ENCODE peak calls at places on chromosomes 4 and X, in four cellular contexts. X is fibroblast of lung, Q is neural progenitor cell, C is OCI-LY7. K is an unnamed sample. For H3K36me3, the result is how much of the 10 kb centered on the place peaks cover.

GRCh38 chrX:153637121-153638040 is 9.6 kb upstream of the DUSP9 start:
- DNase-seq in X (no peak), Q (no peak), C (no peak), K (no peak)

GRCh38 chr4:40800064-40800463 is 50.3 kb downstream of the NSUN7 start:
- DNase-seq in X (no peak), Q (no peak), C (no peak), K (no peak)

GRCh38 chrX:17860179-17860780 is 818 bp downstream of the RAI2 start:
- DNase-seq in X (no peak), Q (peak), C (no peak), K (no peak)

GRCh38 chr4:167234388-167234881 is at the start of gene SPOCK3:
- DNase-seq in X (peak), Q (peak), C (no peak), K (peak)

GRCh38 chr4:57148831-57149230 is 38.6 kb upstream of the IGFBP7 start:
- DNase-seq in X (peak), Q (no peak), C (no peak), K (peak)

GRCh38 chrX:41664307-41665299 is 24.2 kb upstream of the GPR34 start:
- DNase-seq in X (no peak), Q (no peak), C (no peak), K (no peak)

GRCh38 chr4:144507309-144508101 is 138.5 kb upstream of the HHIP start:
- DNase-seq in X (peak), Q (no peak), C (no peak), K (no peak)

GRCh38 chr4:185311113-185311888 is 84.4 kb downstream of the LRP2BP start:
- DNase-seq in X (no peak), Q (no peak), C (peak), K (no peak)

GRCh38 chrX:118207831-118208453 is 91.3 kb upstream of the KLHL13 start:
- DNase-seq in X (no peak), Q (no peak), C (no peak), K (no peak)

DNA sequence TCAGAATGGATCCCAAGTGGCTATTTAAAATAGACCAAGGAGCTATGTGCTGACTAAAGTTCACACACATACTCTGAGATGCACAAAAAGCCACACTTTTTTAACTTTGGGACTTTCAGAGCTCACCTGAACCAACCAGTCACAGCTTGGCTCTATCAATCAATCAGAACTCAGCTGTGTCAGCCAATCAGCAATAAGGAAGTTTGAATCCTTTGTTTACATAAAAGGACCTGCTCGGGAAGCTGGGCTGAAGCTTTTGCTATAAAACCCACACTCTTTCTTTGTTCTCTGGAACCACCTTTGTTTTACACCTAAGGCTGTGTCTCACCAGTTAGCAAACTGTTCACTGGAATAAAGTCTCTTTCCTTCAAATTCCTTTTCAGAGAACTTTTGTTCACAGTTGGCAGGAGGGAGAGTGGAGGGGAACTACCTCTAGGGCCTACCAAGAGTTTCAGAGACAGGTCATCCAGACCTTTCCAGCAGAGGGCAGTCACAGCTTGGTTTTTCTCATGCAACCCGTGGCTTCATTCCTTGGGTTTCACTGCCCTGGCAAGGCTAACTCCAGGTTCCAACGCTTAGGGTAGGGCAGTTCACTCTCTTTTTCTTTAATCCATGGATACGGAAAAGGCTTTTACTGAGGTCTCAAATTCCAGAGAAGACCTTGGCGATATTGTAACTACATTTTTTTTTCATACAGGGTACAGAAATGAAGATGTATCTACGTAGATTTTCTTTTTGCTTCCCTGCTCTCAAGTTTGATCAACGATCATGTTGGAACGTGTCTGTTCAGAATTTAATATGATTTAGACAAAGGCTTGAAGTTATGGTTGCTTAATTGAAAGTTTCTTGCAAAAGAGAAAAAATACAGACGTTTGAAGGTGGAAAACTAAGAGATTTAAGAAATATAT is 80.7 kb downstream of the GPRIN3 start:
- DNase-seq in X (peak), Q (peak), C (peak), K (peak)
- H2AFZ ChIP-seq in X (peak), Q (peak), C (peak), K (peak)

DNA sequence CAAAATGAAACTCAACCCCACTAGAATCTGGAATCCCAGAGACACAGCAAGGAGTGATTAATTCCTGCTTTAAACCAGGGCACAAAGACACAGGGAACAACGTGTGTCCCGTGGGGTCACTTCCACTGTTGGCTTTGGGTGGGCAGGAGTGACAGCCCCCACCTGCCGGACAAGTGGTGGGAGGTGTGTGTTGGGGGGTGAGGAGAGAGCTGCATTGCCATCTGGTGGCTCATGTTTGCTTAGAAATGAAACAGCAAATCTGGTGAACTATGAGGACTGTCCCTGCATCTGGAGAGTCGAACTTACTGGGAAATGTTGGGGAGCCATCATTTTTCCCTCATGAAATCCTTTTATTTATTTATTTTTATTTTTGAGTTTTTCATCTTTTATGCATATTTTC is 75.9 kb upstream of the AFAP1 start:
- DNase-seq in X (no peak), Q (no peak), C (peak), K (no peak)
- TF ChIP-seq CTCF in X (peak), Q (peak), C (peak), K (peak)

GRCh38 chr4:7813674-7814073 is 126.0 kb downstream of the AFAP1 start:
- DNase-seq in X (peak), Q (no peak), C (no peak), K (peak)
- H3K36me3 ChIP-seq in X (under half), Q (under half), C (under half), K (under half)

DNA sequence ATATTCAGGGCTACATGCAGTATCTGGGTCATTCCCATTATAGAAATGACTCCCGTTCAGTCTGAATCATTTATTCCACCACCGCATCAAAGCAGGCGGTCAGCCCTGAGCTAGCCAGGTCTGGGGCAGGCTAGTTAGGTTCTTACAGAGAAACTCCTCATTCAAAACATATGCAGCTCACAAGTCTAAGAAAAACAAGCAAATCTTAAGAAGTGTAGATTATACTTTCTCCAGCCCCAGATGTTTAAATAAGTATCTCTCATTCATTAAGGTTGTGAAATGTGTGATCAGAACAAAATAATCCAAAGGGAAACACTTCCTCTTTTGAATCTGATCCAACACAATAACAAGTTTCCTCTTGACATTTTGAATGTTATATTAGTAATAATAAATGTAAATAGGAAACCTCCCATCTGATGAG is 441.9 kb downstream of the INPP4B start:
- DNase-seq in X (peak), Q (no peak), C (no peak), K (peak)
- H2AFZ ChIP-seq in X (no peak), Q (no peak), C (no peak), K (no peak)

GRCh38 chr4:182309877-182310276 is 66.7 kb downstream of the TENM3 start:
- DNase-seq in X (no peak), Q (no peak), C (no peak), K (no peak)

GRCh38 chr4:182303847-182304246 is 60.6 kb downstream of the TENM3 start:
- DNase-seq in X (no peak), Q (no peak), C (no peak), K (no peak)

GRCh38 chr4:182307746-182308145 is 64.5 kb downstream of the TENM3 start:
- DNase-seq in X (peak), Q (no peak), C (no peak), K (peak)

GRCh38 chr4:182310316-182310715 is 67.1 kb downstream of the TENM3 start:
- DNase-seq in X (peak), Q (no peak), C (no peak), K (no peak)

DNA sequence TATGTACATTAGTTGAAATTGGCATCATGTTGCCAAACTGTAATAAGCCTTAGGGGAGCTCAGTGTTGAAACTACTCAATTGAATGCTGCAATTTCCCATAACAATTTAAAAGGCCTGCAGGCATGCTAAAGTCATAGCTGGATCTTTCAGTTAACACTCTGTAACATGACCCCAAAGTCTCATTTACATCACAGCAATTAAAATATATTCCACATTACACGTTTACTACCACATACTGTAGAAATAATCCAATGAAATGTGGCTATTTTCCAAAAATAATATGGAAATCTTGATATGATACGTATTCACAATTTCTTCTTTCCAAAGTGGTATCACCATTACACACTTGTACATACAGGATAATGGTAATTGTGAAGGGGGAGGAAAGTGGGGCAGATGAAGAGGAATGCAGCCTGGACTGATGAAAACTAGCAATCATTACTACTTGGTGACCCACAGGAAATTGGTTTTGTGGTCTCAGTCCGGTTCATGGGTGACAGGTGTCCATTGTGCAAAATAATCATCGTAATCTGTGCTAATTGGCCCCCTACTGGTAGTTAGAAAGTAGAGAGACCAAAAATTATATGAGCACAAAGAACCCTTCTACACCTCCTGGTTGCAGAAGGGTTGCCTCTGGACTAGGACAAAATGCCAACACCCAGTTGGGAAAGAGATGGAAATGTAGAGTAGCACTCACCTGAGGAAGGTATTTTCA is 63.7 kb downstream of the TENM3 start:
- DNase-seq in X (peak), Q (no peak), C (no peak), K (peak)
- TF ChIP-seq CTCF in X (peak), Q (no peak), C (peak), K (peak)

DNA sequence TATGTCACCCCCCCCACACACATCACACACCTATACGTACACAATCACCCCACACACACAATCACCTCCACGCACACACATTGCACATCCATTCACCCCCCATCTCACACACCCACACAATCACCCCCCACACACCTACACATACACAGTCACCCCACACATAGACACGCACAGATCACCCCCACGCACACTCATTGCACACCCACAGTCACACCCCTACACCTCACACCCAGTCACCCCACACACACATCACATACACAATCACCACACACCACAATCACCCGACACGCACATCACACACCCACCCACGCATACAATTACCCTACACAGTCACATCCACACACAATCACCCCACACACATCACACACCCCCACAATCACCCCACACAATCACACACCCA is 15.9 kb upstream of the TADA2B start:
- DNase-seq in X (no peak), Q (no peak), C (no peak), K (no peak)
- H3K36me3 ChIP-seq in X (under half), Q (under half), C (under half), K (under half)